ENCODE peak calls at places on chromosome 2, in nine cellular contexts. X is retina; Y is activated T-cell treated with anti-CD3 and anti-CD28 coated beads for 1 hour; F is Ammon's horn; P is caudate nucleus; U is endothelial cell of umbilical vein; V is OCI-M1; Q is brain microvascular endothelial cell; G is stimulated activated CD4-positive, alpha-beta T cell treated with anti-CD3 and anti-CD28 coated beads, Interleukin-2, amount 100 ng/mL, for 48 hours. L is an unnamed sample.

GRCh38 chr2:204265701-204266310 is 279.5 kb upstream of the PARD3B start:
- DNase-seq in G (no peak), Q (no peak), P (peak; percentile 17), V (no peak), U (no peak), Y (no peak), F (peak; percentile 65), X (peak; percentile 42), L (no peak)

GRCh38 chr2:216698895-216699294 is 3.5 kb upstream of the IGFBP5 start:
- DNase-seq in V (peak; percentile 87), P (peak; percentile 30), G (no peak), Y (no peak), F (peak; percentile 90), X (peak; percentile 69), Q (peak; percentile 54), U (peak; percentile 59), L (no peak)

GRCh38 chr2:240791821-240792657 is 28.0 kb downstream of the KIF1A start:
- DNase-seq in F (peak; percentile 68), Y (no peak), X (peak; percentile 58), V (no peak), P (peak; percentile 42), U (no peak), Q (no peak), G (no peak), L (no peak)

GRCh38 chr2:215796160-215796559 is 217.2 kb downstream of the MREG start:
- DNase-seq in V (peak; percentile 21), F (no peak), U (peak; percentile 44), P (no peak), G (no peak), X (no peak), Q (peak; percentile 85), Y (no peak), L (no peak)

GRCh38 chr2:127047054-127047453 is 59.9 kb downstream of the BIN1 start:
- DNase-seq in U (no peak), G (no peak), F (no peak), P (no peak), Q (no peak), V (no peak), X (no peak), Y (no peak), L (no peak)

GRCh38 chr2:238947920-238948710 is 100.2 kb downstream of the TWIST2 start:
- DNase-seq in G (no peak), Q (peak; percentile 89), F (peak; percentile 37), X (no peak), V (no peak), Y (no peak), U (peak; percentile 14), P (no peak), L (no peak)

GRCh38 chr2:60882971-60883753 is 1.8 kb downstream of the REL start:
- DNase-seq in X (peak; percentile 8), Q (peak; percentile 2), Y (no peak), V (peak; percentile 71), G (no peak), P (no peak), F (peak; percentile 47), U (peak; percentile 75), L (no peak)

GRCh38 chr2:42823744-42824453 is 31.5 kb upstream of the HAAO start:
- DNase-seq in X (no peak), Y (no peak), F (no peak), P (no peak), U (no peak), G (no peak), Q (no peak), V (no peak), L (no peak)

GRCh38 chr2:3523551-3524041 is 4.3 kb upstream of the ADI1 start:
- DNase-seq in U (peak; percentile 69), Y (no peak), Q (no peak), F (no peak), P (no peak), G (no peak), X (no peak), V (peak; percentile 18), L (no peak)

GRCh38 chr2:62198237-62198633 is 2.3 kb downstream of the B3GNT2 start:
- DNase-seq in V (peak; percentile 22), G (no peak), U (no peak), P (no peak), Q (no peak), Y (no peak), F (peak; percentile 29), X (no peak), L (no peak)

GRCh38 chr2:188786368-188786781 is 187.8 kb upstream of the COL3A1 start:
- DNase-seq in V (peak; percentile 88), F (no peak), Q (peak; percentile 82), P (no peak), X (no peak), U (peak; percentile 63), G (no peak), Y (no peak), L (no peak)

GRCh38 chr2:222033541-222033940 is 265.3 kb downstream of the PAX3 start:
- DNase-seq in F (no peak), Q (peak; percentile 15), U (no peak), P (no peak), Y (no peak), X (no peak), G (no peak), V (no peak), L (no peak)

GRCh38 chr2:210454336-210454735 is 22.2 kb downstream of the LANCL1 start:
- DNase-seq in P (no peak), U (no peak), V (no peak), Y (no peak), X (no peak), G (no peak), Q (no peak), F (no peak), L (no peak)

GRCh38 chr2:128537646-128538045 is 219.0 kb upstream of the HS6ST1 start:
- DNase-seq in Q (no peak), U (no peak), P (no peak), Y (no peak), F (no peak), X (no peak), V (no peak), G (no peak), L (no peak)

GRCh38 chr2:238255636-238256035 is 15.8 kb upstream of the HES6 start:
- DNase-seq in G (no peak), V (no peak), U (no peak), Q (no peak), F (no peak), P (no peak), Y (no peak), X (no peak), L (no peak)

GRCh38 chr2:105243961-105244360 is 2.4 kb downstream of the GPR45 start:
- DNase-seq in Q (no peak), F (no peak), U (no peak), V (no peak), X (peak; percentile 38), Y (no peak), G (no peak), P (no peak), L (no peak)

GRCh38 chr2:207136872-207137271 is 28.9 kb downstream of the KLF7 start:
- DNase-seq in G (no peak), X (no peak), P (no peak), Q (no peak), Y (no peak), U (no peak), F (no peak), V (peak; percentile 6), L (no peak)

L was measured in GM12892.